ENCODE peak calls at places on chromosomes 3 and 15, in six cellular contexts. E is NCI-H2029 treated with DMSO at 0.1 percent for 48 hours, R is RCC 7860, W is NCI-H1092 treated with DMSO at 0.1 percent for 48 hours, Z is GM12891, I is GM13976. N is an unnamed sample.

GRCh38 chr3:15500107-15500724 is 21.3 kb downstream of the COLQ start:
- DNase-seq in R (no peak), Z (no peak), W (no peak), E (no peak), I (peak), N (no peak)

GRCh38 chr15:39624806-39625205 is 43.9 kb downstream of the THBS1 start:
- DNase-seq in W (no peak), I (peak), E (no peak), R (peak), Z (no peak), N (no peak)

GRCh38 chr3:7630925-7631324 is 770.0 kb downstream of the GRM7 start:
- DNase-seq in I (no peak), Z (no peak), E (no peak), R (peak), W (no peak), N (no peak)

GRCh38 chr3:170046269-170047132 is 8.7 kb downstream of the GPR160 start:
- DNase-seq in W (no peak), R (no peak), I (no peak), Z (no peak), E (no peak), N (peak)

GRCh38 chr15:52424856-52425431 is 103.7 kb downstream of the MYO5A start:
- DNase-seq in Z (no peak), W (no peak), I (no peak), E (no peak), R (no peak), N (no peak)

GRCh38 chr3:37934631-37935289 is 55.8 kb upstream of the VILL start:
- DNase-seq in R (peak), E (no peak), I (no peak), Z (no peak), W (no peak), N (no peak)

GRCh38 chr15:67521770-67522568 is 1.0 kb downstream of the C15orf61 start:
- DNase-seq in W (no peak), R (no peak), I (no peak), E (no peak), Z (no peak), N (peak)

GRCh38 chr3:45480218-45480617 is 91.8 kb downstream of the LARS2 start:
- DNase-seq in Z (no peak), R (peak), W (no peak), I (no peak), E (no peak), N (no peak)

GRCh38 chr3:33218446-33219174 is at the start of gene SUSD5:
- DNase-seq in Z (peak), W (peak), E (no peak), I (peak), R (no peak), N (peak)